ENCODE peak calls at places on chromosomes 12 and 14, in eight cellular contexts. F, C, W, L, A, H, Y and V are unnamed samples.

GRCh38 chr12:109844983-109845841 is 12.0 kb upstream of the TRPV4 start:
- DNase-seq in L (peak; percentile 94), W (peak; percentile 89), A (peak; percentile 80), C (peak; percentile 89), Y (peak; percentile 85), H (no peak), F (peak; percentile 79), V (peak; percentile 99)

GRCh38 chr12:99063182-99063581 is 418.1 kb downstream of the APAF1 start:
- DNase-seq in L (no peak), F (no peak), W (no peak), H (no peak), Y (no peak), A (no peak), C (no peak), V (no peak)

GRCh38 chr12:115134298-115134697 is 450.3 kb upstream of the TBX3 start:
- DNase-seq in A (no peak), F (no peak), Y (no peak), C (no peak), L (no peak), W (no peak), H (no peak), V (no peak)

GRCh38 chr12:107320031-107320928 is 226.9 kb upstream of the CRY1 start:
- DNase-seq in Y (peak; percentile 33), F (peak; percentile 14), W (peak; percentile 21), A (peak; percentile 82), C (peak; percentile 71), L (no peak), H (no peak), V (no peak)

GRCh38 chr12:59453461-59453860 is 142.4 kb upstream of the SLC16A7 start:
- DNase-seq in Y (no peak), F (no peak), W (no peak), C (no peak), A (no peak), L (no peak), H (no peak), V (no peak)

GRCh38 chr12:57047981-57048380 is 1.9 kb downstream of the MYO1A start:
- DNase-seq in F (no peak), H (no peak), Y (no peak), W (no peak), A (no peak), C (no peak), L (no peak), V (no peak)

GRCh38 chr12:8844665-8845064 is 22.2 kb downstream of the A2ML1 start:
- DNase-seq in C (no peak), A (no peak), W (peak; percentile 80), H (no peak), Y (peak; percentile 76), L (peak; percentile 57), F (no peak), V (no peak)

GRCh38 chr12:17286874-17287273 is 680.9 kb upstream of the LMO3 start:
- DNase-seq in A (no peak), W (no peak), Y (no peak), H (no peak), L (no peak), C (no peak), F (no peak), V (no peak)

DNA sequence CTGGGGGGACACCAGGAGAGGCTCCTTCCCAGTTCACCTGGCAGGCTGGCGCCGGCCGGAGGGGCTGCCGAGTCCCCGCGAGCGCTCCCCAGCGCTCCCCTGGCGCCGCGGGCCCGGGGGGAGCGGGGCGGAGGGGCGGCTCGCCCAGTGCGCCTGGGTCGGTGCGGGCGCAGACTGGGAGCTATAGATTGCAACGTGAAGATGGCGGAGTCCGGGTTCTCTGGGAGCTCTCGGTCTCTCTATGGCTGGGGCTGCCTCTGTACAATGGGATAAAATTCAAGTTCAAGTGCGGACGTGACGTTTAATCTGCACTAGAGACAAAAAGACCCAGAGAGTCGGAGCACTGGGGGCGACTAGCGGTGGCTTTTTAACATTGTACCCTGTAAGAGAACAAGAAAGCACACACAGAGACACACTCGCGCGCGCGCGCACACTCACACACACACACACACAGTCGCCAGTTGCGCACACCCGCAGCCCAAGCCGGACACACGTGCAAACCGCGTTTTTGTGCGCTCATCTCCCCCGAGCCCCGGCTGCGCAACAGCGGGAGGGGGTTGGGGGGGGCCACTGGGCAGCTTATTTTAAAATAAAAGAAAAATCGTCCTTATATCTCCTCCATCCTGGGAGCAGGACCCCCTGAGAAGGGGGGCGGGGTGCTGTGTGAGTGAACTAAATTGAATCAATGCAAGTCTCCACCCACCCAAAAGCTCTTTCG is at the start of gene BCL11B:
- DNase-seq in H (peak; percentile 19), C (peak; percentile 93), F (peak; percentile 84), L (peak; percentile 56), A (peak; percentile 49), W (peak; percentile 38), Y (peak; percentile 38), V (no peak)
- TF ChIP-seq POLR2A in H (peak; percentile 77), C (no peak), F (no peak), L (no peak), A (no peak), W (peak; percentile 11), Y (no peak), V (no peak)

GRCh38 chr12:40222247-40222646 is 2.5 kb upstream of the LRRK2 start:
- DNase-seq in Y (no peak), F (no peak), H (no peak), L (no peak), W (no peak), A (no peak), C (peak; percentile 68), V (no peak)

GRCh38 chr12:40225984-40226602 is 1.3 kb downstream of the LRRK2 start:
- DNase-seq in H (no peak), C (peak; percentile 53), W (no peak), Y (no peak), A (no peak), L (no peak), F (no peak), V (no peak)

GRCh38 chr12:40225337-40225983 is 663 bp downstream of the LRRK2 start:
- DNase-seq in W (no peak), H (no peak), Y (no peak), C (no peak), A (no peak), F (no peak), L (no peak), V (no peak)

GRCh38 chr12:40226652-40227051 is 1.9 kb downstream of the LRRK2 start:
- DNase-seq in L (no peak), F (peak; percentile 42), H (no peak), C (peak; percentile 36), A (no peak), Y (peak; percentile 54), W (peak; percentile 64), V (no peak)

DNA sequence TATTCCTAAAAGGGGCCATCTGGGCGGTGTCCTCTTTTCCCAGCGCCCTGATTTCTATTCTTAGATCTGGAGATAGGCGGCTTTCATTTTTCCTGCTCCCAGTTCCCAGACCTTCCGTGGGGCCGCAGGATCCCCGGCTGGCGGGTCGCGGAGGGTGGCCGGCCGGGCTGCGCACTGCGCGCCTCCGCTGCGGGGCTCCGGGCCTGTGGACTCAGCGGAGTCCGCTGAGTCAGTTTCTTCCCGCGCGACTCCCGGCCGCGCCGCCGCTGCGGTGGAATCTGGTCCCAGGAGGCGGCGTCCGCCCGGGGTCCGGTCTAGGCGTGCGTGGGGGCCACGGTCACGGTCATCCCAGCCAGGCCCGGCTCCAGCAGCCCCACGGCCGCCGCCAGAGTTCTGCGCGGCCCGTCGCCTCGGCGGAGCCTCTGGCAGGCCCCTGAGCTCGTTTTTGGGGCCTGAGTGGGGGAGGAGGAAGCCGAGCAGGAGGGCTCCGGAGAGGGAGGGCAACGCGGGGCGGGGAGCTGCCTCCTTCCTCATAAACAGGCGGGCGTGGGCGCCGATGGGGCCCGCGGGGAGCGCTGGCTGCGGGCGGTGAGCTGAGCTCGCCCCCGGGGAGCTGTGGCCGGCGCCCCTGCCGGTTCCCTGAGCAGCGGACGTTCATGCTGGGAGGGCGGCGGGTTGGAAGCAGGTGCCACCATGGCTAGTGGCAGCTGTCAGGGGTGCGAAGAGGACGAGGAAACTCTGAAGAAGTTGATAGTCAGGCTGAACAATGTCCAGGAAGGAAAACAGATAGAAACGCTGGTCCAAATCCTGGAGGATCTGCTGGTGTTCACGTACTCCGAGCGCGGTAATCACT is at the start of gene LRRK2:
- DNase-seq in W (peak; percentile 73), F (peak; percentile 55), A (peak; percentile 68), Y (peak; percentile 89), H (peak; percentile 25), C (peak; percentile 98), L (peak; percentile 65), V (peak; percentile 63)
- TF ChIP-seq POLR2A in W (peak; percentile 88), F (no peak), A (no peak), Y (no peak), H (peak; percentile 84), C (peak; percentile 82), L (no peak), V (no peak)

GRCh38 chr12:14839262-14839661 is 4.1 kb downstream of the ART4 start:
- DNase-seq in Y (no peak), C (no peak), L (no peak), A (no peak), F (no peak), H (no peak), W (no peak), V (no peak)

GRCh38 chr12:14843425-14843887 is at the start of gene ART4:
- DNase-seq in A (no peak), F (peak; percentile 96), Y (peak; percentile 49), W (no peak), H (no peak), C (no peak), L (no peak), V (no peak)

GRCh38 chr12:14842315-14842714 is 1.0 kb downstream of the ART4 start:
- DNase-seq in H (no peak), W (no peak), L (no peak), F (no peak), C (no peak), A (no peak), Y (no peak), V (no peak)

GRCh38 chr12:14840616-14841015 is 2.7 kb downstream of the ART4 start:
- DNase-seq in F (no peak), A (no peak), H (no peak), C (no peak), L (no peak), W (no peak), Y (no peak), V (no peak)

GRCh38 chr12:14841761-14842160 is 1.6 kb downstream of the ART4 start:
- DNase-seq in L (no peak), Y (peak; percentile 82), F (peak; percentile 93), C (no peak), W (peak; percentile 80), A (peak; percentile 78), H (no peak), V (no peak)
- TF ChIP-seq POLR2A in L (no peak), Y (no peak), F (peak; percentile 8), C (no peak), W (peak; percentile 38), A (no peak), H (no peak), V (no peak)

GRCh38 chr12:121794532-121795028 is 1.1 kb upstream of the RHOF start:
- DNase-seq in F (no peak), C (no peak), W (peak; percentile 54), Y (no peak), H (no peak), L (no peak), A (no peak), V (no peak)
- TF ChIP-seq POLR2A in F (no peak), C (no peak), W (peak; percentile 21), Y (no peak), H (no peak), L (no peak), A (no peak), V (no peak)

GRCh38 chr12:6873094-6874006 is at the start of gene SPSB2:
- DNase-seq in W (peak; percentile 99), Y (peak; percentile 98), H (peak; percentile 78), A (peak; percentile 93), L (peak; percentile 99), C (peak; percentile 97), F (peak; percentile 96), V (peak; percentile 99)
- TF ChIP-seq POLR2A in W (peak; percentile 75), Y (peak; percentile 18), H (no peak), A (peak; percentile 69), L (no peak), C (peak; percentile 34), F (peak; percentile 91), V (no peak)